ENCODE peak calls at places on chromosomes 3 and 15, in eight cellular contexts. J is hepatocyte, X is HCT116, L is GM23338, D is neural progenitor cell, O is OCI-LY7, P is PC-3, R is SK-N-SH. H is an unnamed sample.
A peak's percentile ranks its signal among the peaks of the same experiment; 100 is the strongest.

GRCh38 chr15:97084650-97085049 is 754.1 kb downstream of the NR2F2 start:
- DNase-seq in J (no peak), X (no peak), L (no peak), D (no peak), O (no peak), P (no peak), R (no peak), H (peak; percentile 31)

GRCh38 chr3:194494951-194495374 is 8.2 kb upstream of the ATP13A3 start:
- DNase-seq in J (peak; percentile 57), X (no peak), L (no peak), D (no peak), O (no peak), P (no peak), R (no peak), H (no peak)

GRCh38 chr3:152176998-152177397 is 91.7 kb upstream of the MBNL1 start:
- DNase-seq in J (no peak), X (no peak), L (no peak), D (no peak), O (no peak), P (no peak), R (no peak), H (no peak)

GRCh38 chr3:57110797-57111196 is 50.3 kb downstream of the SPATA12 start:
- DNase-seq in J (no peak), X (no peak), L (no peak), D (peak; percentile 93), O (no peak), P (no peak), R (no peak), H (no peak)

GRCh38 chr3:70176224-70176623 is 136.2 kb downstream of the MDFIC2 start:
- DNase-seq in J (no peak), X (no peak), L (no peak), D (no peak), O (no peak), P (no peak), R (no peak), H (no peak)

GRCh38 chr3:62318752-62319569 is 54.4 kb downstream of the FEZF2 start:
- DNase-seq in J (peak; percentile 95), X (no peak), L (peak; percentile 95), D (peak; percentile 96), O (peak; percentile 8), P (peak; percentile 61), R (peak; percentile 90), H (peak; percentile 21)

GRCh38 chr3:152720941-152721718 is 113.8 kb upstream of the P2RY1 start:
- DNase-seq in J (no peak), X (no peak), L (peak; percentile 56), D (no peak), O (no peak), P (no peak), R (no peak), H (no peak)

GRCh38 chr15:89299896-89300295 is 34.7 kb downstream of the POLG start:
- DNase-seq in J (no peak), X (peak; percentile 16), L (no peak), D (no peak), O (no peak), P (peak; percentile 23), R (no peak), H (no peak)

GRCh38 chr3:88618121-88618645 is 468.4 kb downstream of the C3orf38 start:
- DNase-seq in J (no peak), X (no peak), L (no peak), D (no peak), O (no peak), P (no peak), R (no peak), H (no peak)

GRCh38 chr3:78690806-78691205 is 1077.0 kb downstream of the ROBO1 start:
- DNase-seq in J (no peak), X (no peak), L (no peak), D (no peak), O (no peak), P (no peak), R (no peak), H (no peak)

GRCh38 chr3:13161021-13161759 is 88.0 kb upstream of the IQSEC1 start:
- DNase-seq in J (no peak), X (no peak), L (peak; percentile 42), D (peak; percentile 25), O (no peak), P (no peak), R (peak; percentile 64), H (no peak)

GRCh38 chr15:94324117-94324826 is 92.9 kb downstream of the MCTP2 start:
- DNase-seq in J (peak; percentile 74), X (peak; percentile 15), L (peak; percentile 74), D (peak; percentile 70), O (peak; percentile 86), P (peak; percentile 66), R (peak; percentile 68), H (peak; percentile 66)

GRCh38 chr3:111277226-111277625 is 205.6 kb downstream of the NECTIN3 start:
- DNase-seq in J (peak; percentile 45), X (no peak), L (peak; percentile 81), D (peak; percentile 74), O (no peak), P (peak; percentile 37), R (no peak), H (no peak)

GRCh38 chr3:128060473-128061381 is 8.5 kb downstream of the SEC61A1 start:
- DNase-seq in J (no peak), X (no peak), L (no peak), D (no peak), O (no peak), P (peak; percentile 33), R (no peak), H (no peak)

GRCh38 chr3:23044463-23044862 is 158.7 kb upstream of the UBE2E2 start:
- DNase-seq in J (no peak), X (no peak), L (no peak), D (no peak), O (no peak), P (no peak), R (no peak), H (no peak)

GRCh38 chr15:81296673-81297072 is 27.3 kb downstream of the STARD5 start:
- DNase-seq in J (no peak), X (no peak), L (no peak), D (no peak), O (peak; percentile 94), P (no peak), R (no peak), H (peak; percentile 94)

DNA sequence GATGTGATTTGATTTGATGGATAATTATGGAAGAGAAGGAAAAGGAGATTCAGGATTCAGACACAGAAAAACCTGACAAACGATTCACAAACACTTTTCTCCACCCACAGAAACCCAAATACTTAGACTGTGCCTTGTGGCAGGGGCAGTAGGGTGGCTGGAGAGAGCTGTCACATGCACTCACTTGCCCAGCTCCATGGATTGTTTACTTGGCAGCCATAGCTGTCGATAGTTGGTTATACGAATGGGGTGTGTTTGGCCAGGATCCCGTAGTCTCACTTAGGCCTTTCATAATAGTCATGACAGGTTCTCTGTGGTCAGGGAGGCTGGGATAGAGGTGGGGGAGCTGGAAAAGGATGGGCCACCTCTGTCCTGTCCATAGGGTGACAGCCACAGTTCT is 76.9 kb downstream of the CACNA1D start:
- DNase-seq in J (no peak), X (no peak), L (no peak), D (no peak), O (no peak), P (no peak), R (no peak), H (no peak)
- TF ChIP-seq CTCF in J (no peak), X (no peak), L (no peak), D (no peak), O (no peak), P (no peak), R (no peak), H (no peak)

DNA sequence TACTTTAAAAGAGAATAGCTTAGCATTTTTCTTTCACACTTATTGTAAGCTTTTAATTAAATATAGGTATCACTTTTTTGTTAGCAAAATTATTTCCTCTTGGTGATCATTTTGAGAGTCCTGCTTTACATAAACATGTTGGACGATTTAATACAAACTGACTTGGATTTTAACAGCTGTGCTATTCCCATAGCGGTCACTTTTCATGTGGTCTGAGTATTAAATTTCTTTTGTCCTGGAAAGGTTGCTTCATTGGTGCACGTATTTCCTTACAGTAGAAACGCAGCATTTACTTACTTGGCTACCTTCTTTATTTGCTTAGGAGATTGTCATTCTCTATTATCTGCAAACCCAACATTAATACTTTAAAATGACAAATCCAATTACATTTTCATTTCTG is 109.4 kb downstream of the ATG7 start:
- DNase-seq in J (no peak), X (no peak), L (no peak), D (no peak), O (no peak), P (no peak), R (no peak), H (no peak)
- TF ChIP-seq EZH2phosphoT487 in J (no peak), X (no peak), L (no peak), D (no peak), O (no peak), P (no peak), R (no peak), H (no peak)

GRCh38 chr3:31240466-31240865 is 292.3 kb upstream of the STT3B start:
- DNase-seq in J (no peak), X (no peak), L (no peak), D (no peak), O (peak; percentile 34), P (no peak), R (no peak), H (no peak)

GRCh38 chr3:31240894-31241293 is 291.8 kb upstream of the STT3B start:
- DNase-seq in J (no peak), X (no peak), L (no peak), D (no peak), O (no peak), P (no peak), R (no peak), H (no peak)

GRCh38 chr3:31242026-31242455 is 290.7 kb upstream of the STT3B start:
- DNase-seq in J (no peak), X (no peak), L (no peak), D (no peak), O (no peak), P (no peak), R (no peak), H (no peak)

GRCh38 chr3:31242561-31242960 is 290.2 kb upstream of the STT3B start:
- DNase-seq in J (no peak), X (no peak), L (no peak), D (no peak), O (no peak), P (no peak), R (no peak), H (no peak)

GRCh38 chr3:31241533-31241932 is 291.2 kb upstream of the STT3B start:
- DNase-seq in J (no peak), X (no peak), L (no peak), D (no peak), O (no peak), P (no peak), R (no peak), H (no peak)
- H3K27ac ChIP-seq in J (no peak overlapping the region), X (no peak overlapping the region), L (no peak overlapping the region), D (no peak overlapping the region), O (no peak overlapping the region), P (no peak overlapping the region), R (no peak overlapping the region), H (no peak overlapping the region)

DNA sequence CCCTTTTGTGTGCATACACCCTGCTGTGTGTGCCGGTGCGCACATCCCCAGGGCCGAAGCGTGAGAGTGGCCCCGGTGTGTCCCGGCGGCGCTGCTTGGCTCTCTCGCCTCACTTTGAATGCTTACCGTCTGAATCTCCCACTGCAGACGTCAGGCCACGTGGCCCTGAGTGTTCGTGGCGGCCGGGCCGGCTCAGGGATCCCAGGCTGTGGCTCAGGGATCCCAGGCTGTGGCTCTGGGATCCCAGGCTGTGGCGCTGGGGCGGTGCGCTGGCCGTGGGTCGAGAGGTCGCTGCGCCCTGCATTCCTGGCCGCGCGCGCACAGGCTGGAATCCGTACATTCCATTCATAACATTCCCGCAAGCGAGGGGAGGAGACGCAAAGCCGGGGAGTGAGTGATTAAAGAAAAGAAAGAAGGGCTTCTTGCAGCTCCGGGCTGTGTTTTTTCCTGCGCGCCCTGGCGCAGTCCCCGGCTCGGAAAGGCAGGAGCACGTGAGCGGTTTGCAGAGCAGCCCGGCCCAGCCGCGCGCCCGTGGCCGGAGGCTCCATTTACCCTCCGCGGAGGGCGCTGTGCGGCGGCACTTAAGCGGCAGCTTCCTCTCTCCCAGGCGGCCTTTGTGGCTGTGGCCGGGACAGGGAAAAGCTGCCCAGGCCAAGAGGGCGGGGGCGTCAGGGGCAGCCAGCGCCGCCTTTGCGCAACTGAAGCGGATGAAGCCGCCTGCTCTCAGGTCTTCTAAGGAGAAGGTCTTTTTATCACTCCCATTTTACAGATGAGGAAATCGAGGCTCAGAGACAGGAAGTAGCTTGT is 87.0 kb upstream of the ALDH1L1 start:
- DNase-seq in J (peak; percentile 88), X (peak; percentile 35), L (peak; percentile 96), D (peak; percentile 97), O (no peak), P (peak; percentile 56), R (peak; percentile 82), H (no peak)
- TF ChIP-seq CTCF in J (no peak), X (no peak), L (no peak), D (peak; percentile 22), O (no peak), P (peak; percentile 19), R (no peak), H (no peak)

H was measured in MM.1S.